ENCODE peak calls at places on chromosomes 12 and 14, in six cellular contexts. S, P, D, Y, X and H are unnamed samples.

GRCh38 chr14:68442828-68443460 is 349.9 kb downstream of the ZFP36L1 start:
- DNase-seq in P (no peak), S (no peak), X (no peak), D (no peak), Y (no peak), H (no peak)

GRCh38 chr12:113601656-113602263 is 130.1 kb upstream of the LHX5 start:
- DNase-seq in S (no peak), X (no peak), P (no peak), Y (no peak), D (peak; percentile 15), H (no peak)

GRCh38 chr12:56601503-56601902 is 28.6 kb downstream of the BAZ2A start:
- DNase-seq in X (peak; percentile 29), P (no peak), D (no peak), S (peak; percentile 52), Y (no peak), H (no peak)

GRCh38 chr12:122848471-122849351 is 13.5 kb downstream of the HIP1R start:
- DNase-seq in X (no peak), D (peak; percentile 62), P (no peak), S (no peak), Y (peak; percentile 71), H (no peak)

GRCh38 chr12:102757154-102757873 is 159.7 kb downstream of the PAH start:
- DNase-seq in D (no peak), Y (no peak), P (peak; percentile 51), X (no peak), S (no peak), H (no peak)

GRCh38 chr12:67457799-67458680 is 188.9 kb downstream of the CAND1 start:
- DNase-seq in Y (no peak), S (no peak), D (no peak), X (no peak), P (no peak), H (no peak)

GRCh38 chr14:103286968-103287850 is 46.8 kb upstream of the EIF5 start:
- DNase-seq in P (no peak), D (no peak), S (no peak), Y (no peak), X (no peak), H (no peak)

GRCh38 chr12:63985945-63986344 is 141.4 kb downstream of the SRGAP1 start:
- DNase-seq in Y (no peak), X (no peak), P (no peak), S (no peak), D (no peak), H (no peak)

GRCh38 chr12:115998119-115998633 is 279.3 kb downstream of the MED13L start:
- DNase-seq in Y (no peak), S (peak; percentile 82), P (no peak), D (no peak), X (peak; percentile 45), H (no peak)

GRCh38 chr14:105982664-105983063 is 456.3 kb downstream of the TMEM121 start:
- DNase-seq in P (no peak), S (no peak), X (no peak), Y (no peak), D (no peak), H (no peak)

GRCh38 chr12:103823871-103824270 is 17.2 kb downstream of the NT5DC3 start:
- DNase-seq in Y (no peak), P (no peak), D (no peak), X (no peak), S (no peak), H (no peak)

GRCh38 chr12:75455839-75456238 is 24.7 kb upstream of the GLIPR1 start:
- DNase-seq in P (no peak), Y (no peak), X (no peak), D (no peak), S (no peak), H (no peak)

GRCh38 chr14:74474376-74474775 is 18.7 kb downstream of the NPC2 start:
- DNase-seq in Y (no peak), X (no peak), S (no peak), D (peak; percentile 71), P (no peak), H (no peak)
- H3K27ac ChIP-seq in Y (no peak overlapping the region), X (no peak overlapping the region), S (no peak overlapping the region), D (no peak overlapping the region), P (no peak overlapping the region), H (no peak overlapping the region)

GRCh38 chr12:111775205-111776193 is 8.8 kb downstream of the ALDH2 start:
- DNase-seq in P (peak; percentile 48), X (no peak), Y (peak; percentile 84), S (no peak), D (peak; percentile 94), H (peak; percentile 71)
- H3K27ac ChIP-seq in P (peak overlapping the region; percentile 83), X (peak overlapping the region; percentile 88), Y (peak overlapping the region; percentile 97), S (no peak overlapping the region), D (peak overlapping the region; percentile 92), H (peak overlapping the region; percentile 78)

GRCh38 chr12:42892702-42893101 is 303.2 kb upstream of the PRICKLE1 start:
- DNase-seq in S (no peak), P (no peak), D (no peak), Y (no peak), X (no peak), H (no peak)

GRCh38 chr12:42887657-42888056 is 298.1 kb upstream of the PRICKLE1 start:
- DNase-seq in D (no peak), P (no peak), Y (no peak), S (no peak), X (no peak), H (no peak)

GRCh38 chr12:42893802-42894201 is 304.3 kb upstream of the PRICKLE1 start:
- DNase-seq in D (no peak), P (no peak), X (no peak), Y (no peak), S (no peak), H (no peak)

GRCh38 chr12:42893196-42893595 is 303.6 kb upstream of the PRICKLE1 start:
- DNase-seq in Y (no peak), P (no peak), S (no peak), X (no peak), D (no peak), H (no peak)
- H3K27ac ChIP-seq in Y (no peak overlapping the region), P (no peak overlapping the region), S (no peak overlapping the region), X (no peak overlapping the region), D (no peak overlapping the region), H (no peak overlapping the region)

DNA sequence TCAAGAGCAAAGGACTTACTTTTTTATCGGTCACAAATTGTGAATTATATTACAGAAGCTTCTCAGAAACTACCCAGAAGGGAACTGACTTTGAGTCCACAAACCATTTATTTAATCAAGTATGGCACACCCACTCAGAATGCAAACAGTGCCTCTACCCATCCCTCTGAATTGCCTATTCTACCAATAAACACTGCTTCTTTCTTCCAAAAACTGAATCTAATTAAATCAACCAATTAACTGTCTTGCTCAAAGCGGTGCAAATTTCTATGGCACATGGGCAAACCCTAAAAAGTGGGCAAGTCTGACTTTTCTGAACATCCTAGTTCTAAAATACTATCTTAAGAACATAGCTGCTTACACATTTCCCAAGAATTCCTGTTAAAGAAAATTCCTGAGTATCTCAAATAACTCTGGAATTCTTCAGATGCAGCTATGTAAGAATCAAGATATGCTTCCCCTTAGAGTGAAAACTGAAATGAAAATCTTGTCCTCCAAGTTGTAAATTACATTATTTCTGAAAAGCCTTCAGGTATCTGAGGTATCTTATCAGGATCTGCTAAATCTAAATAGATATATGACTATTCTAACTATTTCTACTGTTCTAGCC is 4.3 kb downstream of the SPTLC2 start:
- DNase-seq in Y (no peak), P (no peak), X (no peak), D (no peak), S (no peak), H (no peak)
- H3K27ac ChIP-seq in Y (no peak overlapping the region), P (peak overlapping the region; percentile 33), X (peak overlapping the region; percentile 35), D (no peak overlapping the region), S (no peak overlapping the region), H (no peak overlapping the region)

DNA sequence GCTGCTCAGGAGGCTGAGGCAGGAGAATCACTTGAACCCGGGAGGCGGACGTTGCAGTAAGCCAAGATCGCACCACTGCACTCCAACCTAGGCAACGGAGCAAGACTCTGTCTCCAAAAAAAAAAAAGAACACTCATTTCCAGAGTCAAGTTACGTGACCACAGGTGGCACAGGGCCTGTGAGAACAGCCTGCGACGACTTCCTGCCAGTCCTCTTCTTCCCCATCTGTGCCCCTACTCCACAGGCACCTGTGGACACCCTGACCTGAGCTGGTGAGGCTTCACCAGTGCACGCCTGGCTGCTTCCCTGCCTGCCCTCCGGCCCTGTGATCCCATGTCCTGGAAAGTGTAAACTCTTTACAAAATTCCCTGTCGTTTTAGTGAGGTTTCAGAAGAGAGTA is 77.7 kb downstream of the PPP2R5C start:
- DNase-seq in D (no peak), X (no peak), P (no peak), Y (no peak), S (no peak), H (no peak)
- H3K27ac ChIP-seq in D (no peak overlapping the region), X (no peak overlapping the region), P (no peak overlapping the region), Y (no peak overlapping the region), S (no peak overlapping the region), H (no peak overlapping the region)

GRCh38 chr14:22177870-22178269 is 411.2 kb downstream of the DAD1 start:
- DNase-seq in S (no peak), Y (no peak), P (no peak), D (no peak), X (no peak), H (no peak)

GRCh38 chr14:22176930-22177329 is 412.1 kb downstream of the DAD1 start:
- DNase-seq in D (no peak), X (no peak), S (no peak), P (no peak), Y (no peak), H (no peak)

GRCh38 chr14:22178330-22178981 is 410.6 kb downstream of the DAD1 start:
- DNase-seq in X (no peak), S (no peak), P (no peak), Y (no peak), D (no peak), H (no peak)

GRCh38 chr14:22180045-22180444 is 409.0 kb downstream of the DAD1 start:
- DNase-seq in P (no peak), X (no peak), D (no peak), Y (no peak), S (peak; percentile 46), H (no peak)

DNA sequence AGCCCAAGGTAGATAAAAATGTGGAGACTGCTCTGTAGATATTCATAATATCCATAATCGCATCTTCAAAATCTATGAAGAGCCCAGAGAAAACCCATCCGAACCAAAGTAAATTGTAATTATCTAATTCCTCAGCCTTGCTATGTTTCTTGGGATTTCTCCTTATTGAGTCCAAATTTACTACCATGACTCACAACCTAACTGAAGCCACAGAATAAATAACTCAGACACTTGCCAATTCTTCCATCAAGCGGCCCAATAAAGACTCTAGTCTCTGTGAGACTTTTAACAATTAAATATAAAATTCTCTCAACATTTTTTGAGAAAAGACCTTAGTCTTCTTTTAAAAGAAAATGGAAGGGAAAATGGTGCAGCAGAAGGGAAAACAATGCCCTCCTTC is 409.8 kb downstream of the DAD1 start:
- DNase-seq in X (no peak), S (no peak), Y (no peak), P (no peak), D (no peak), H (no peak)
- H3K27ac ChIP-seq in X (no peak overlapping the region), S (no peak overlapping the region), Y (no peak overlapping the region), P (no peak overlapping the region), D (no peak overlapping the region), H (no peak overlapping the region)

GRCh38 chr12:95701275-95701674 is 89.3 kb downstream of the NTN4 start:
- DNase-seq in S (no peak), Y (no peak), D (no peak), P (no peak), X (no peak), H (no peak)
- H3K27ac ChIP-seq in S (no peak overlapping the region), Y (peak overlapping the region; percentile 34), D (peak overlapping the region; percentile 53), P (no peak overlapping the region), X (peak overlapping the region; percentile 69), H (no peak overlapping the region)

GRCh38 chr12:128266086-128266485 is 884 bp upstream of the TMEM132C start:
- DNase-seq in P (no peak), Y (peak; percentile 31), S (peak; percentile 33), X (no peak), D (no peak), H (no peak)
- H3K27ac ChIP-seq in P (no peak overlapping the region), Y (no peak overlapping the region), S (no peak overlapping the region), X (no peak overlapping the region), D (no peak overlapping the region), H (no peak overlapping the region)